ENCODE peak calls at places on chromosomes 3 and 15, in four cellular contexts. W is ecto neural progenitor cell; O is pulmonary artery endothelial cell; N is activated CD8-positive, alpha-beta T cell treated with anti-CD3 and anti-CD28 coated beads for 36 hours. H is an unnamed sample.

GRCh38 chr3:52874869-52875588 is 22.3 kb downstream of the STIMATE start:
- DNase-seq in W (no peak), O (no peak), N (peak), H (no peak)

GRCh38 chr3:126056681-126057546 is 27.0 kb downstream of the SLC41A3 start:
- DNase-seq in W (peak), O (no peak), N (no peak), H (peak)

GRCh38 chr3:189937302-189938255 is 183.1 kb downstream of the P3H2 start:
- DNase-seq in W (no peak), O (peak), N (no peak), H (peak)

GRCh38 chr15:83061680-83062079 is 5.4 kb downstream of the BTBD1 start:
- DNase-seq in W (no peak), O (no peak), N (no peak), H (peak)

GRCh38 chr15:71374607-71375352 is 259.5 kb downstream of the THSD4 start:
- DNase-seq in W (no peak), O (no peak), N (no peak), H (no peak)

GRCh38 chr3:121574449-121574848 is 6.7 kb downstream of the ARGFX start:
- DNase-seq in W (no peak), O (no peak), N (no peak), H (peak)

GRCh38 chr3:179653106-179653776 is 401 bp downstream of the USP13 start:
- DNase-seq in W (peak), O (peak), N (peak), H (peak)

GRCh38 chr15:63448261-63448660 is 56.1 kb upstream of the USP3 start:
- DNase-seq in W (no peak), O (no peak), N (no peak), H (no peak)

GRCh38 chr3:4166540-4166939 is 136.6 kb upstream of the SETMAR start:
- DNase-seq in W (no peak), O (no peak), N (no peak), H (no peak)

GRCh38 chr15:48757661-48758060 is 53.2 kb downstream of the CEP152 start:
- DNase-seq in W (no peak), O (no peak), N (no peak), H (no peak)

H was measured in Daoy.